ENCODE peak calls at places on chromosomes 2 and 18, in five cellular contexts. L is tibial artery, M is WTC11, N is NCI-H1694, X is HFFc6. W is an unnamed sample.

GRCh38 chr18:25350561-25351201 is 1.3 kb downstream of the ZNF521 start:
- DNase-seq in L (peak), M (peak), N (no peak), X (peak), W (no peak)

GRCh38 chr18:58657081-58657480 is 14.2 kb upstream of the MALT1 start:
- DNase-seq in L (no peak), M (no peak), N (no peak), X (no peak), W (no peak)

GRCh38 chr18:9535430-9535972 is 60.2 kb downstream of the RALBP1 start:
- DNase-seq in L (peak), M (no peak), N (no peak), X (peak), W (no peak)

GRCh38 chr18:23356416-23356815 is 96.7 kb upstream of the RIOK3 start:
- DNase-seq in L (no peak), M (no peak), N (no peak), X (no peak), W (no peak)

GRCh38 chr2:210477496-210477895 is 937 bp upstream of the LANCL1 start:
- DNase-seq in L (no peak), M (peak), N (no peak), X (peak), W (no peak)

GRCh38 chr2:217360781-217361485 is 501.1 kb upstream of the TNP1 start:
- DNase-seq in L (peak), M (no peak), N (no peak), X (peak), W (no peak)

GRCh38 chr18:33733376-33733775 is 155.4 kb downstream of the ASXL3 start:
- DNase-seq in L (no peak), M (no peak), N (no peak), X (no peak), W (no peak)

GRCh38 chr2:20600756-20601325 is 50.1 kb downstream of the HS1BP3 start:
- DNase-seq in L (no peak), M (no peak), N (no peak), X (no peak), W (no peak)

GRCh38 chr2:231218356-231218755 is 19.9 kb downstream of the ARMC9 start:
- DNase-seq in L (peak), M (no peak), N (no peak), X (no peak), W (no peak)

GRCh38 chr18:9577361-9577760 is 37.0 kb downstream of the PPP4R1 start:
- DNase-seq in L (no peak), M (no peak), N (no peak), X (no peak), W (no peak)

GRCh38 chr2:120770176-120770575 is 34.5 kb downstream of the GLI2 start:
- DNase-seq in L (no peak), M (no peak), N (no peak), X (no peak), W (no peak)

GRCh38 chr2:121236101-121236640 is 48.8 kb downstream of the TFCP2L1 start:
- DNase-seq in L (no peak), M (no peak), N (no peak), X (no peak), W (no peak)